ENCODE peak calls at places on chromosomes 16 and 17, in nine cellular contexts. H is HTR-8/SVneo, T is HEK293T, U is naive B cell, E is K562, O is NCI-H524, C is GM04504, X is HCEC 1CT, G is T-cell. F is an unnamed sample.

GRCh38 chr17:78462148-78462547 is 83.7 kb downstream of the PGS1 start:
- DNase-seq in E (no peak), O (no peak), U (no peak), T (no peak), X (no peak), C (no peak), H (no peak), G (no peak), F (no peak)

GRCh38 chr17:40103742-40104095 is 3.3 kb upstream of the NR1D1 start:
- DNase-seq in U (no peak), C (no peak), H (no peak), G (no peak), E (no peak), T (no peak), X (no peak), O (no peak), F (no peak)

GRCh38 chr17:35731932-35732805 is 730 bp downstream of the RASL10B start:
- DNase-seq in T (no peak), U (no peak), H (no peak), O (peak), E (no peak), G (no peak), C (no peak), X (no peak), F (no peak)

GRCh38 chr16:77387810-77388209 is 47.0 kb downstream of the ADAMTS18 start:
- DNase-seq in H (no peak), X (no peak), U (no peak), G (no peak), O (no peak), C (no peak), E (no peak), T (no peak), F (no peak)

GRCh38 chr17:5585814-5586558 is 1.7 kb upstream of the NLRP1 start:
- DNase-seq in U (no peak), O (no peak), T (peak), H (no peak), G (no peak), E (peak), X (no peak), C (no peak), F (peak)

GRCh38 chr17:68325961-68326360 is 34.7 kb downstream of the ARSG start:
- DNase-seq in T (no peak), X (no peak), U (no peak), G (no peak), H (no peak), O (no peak), C (no peak), E (no peak), F (no peak)

GRCh38 chr17:44820631-44821196 is 9.4 kb downstream of the GJC1 start:
- DNase-seq in X (peak), U (no peak), T (peak), O (peak), G (no peak), E (no peak), C (peak), H (peak), F (peak)

GRCh38 chr17:828761-829160 is 46.6 kb downstream of the MRM3 start:
- DNase-seq in T (no peak), O (no peak), C (peak), G (no peak), U (no peak), E (no peak), H (no peak), X (no peak), F (no peak)

GRCh38 chr16:79218358-79218757 is 382.2 kb downstream of the MAF start:
- DNase-seq in H (no peak), O (no peak), E (no peak), X (no peak), T (no peak), U (no peak), G (no peak), C (no peak), F (no peak)

GRCh38 chr16:47644166-47644565 is 183.0 kb downstream of the PHKB start:
- DNase-seq in T (no peak), U (no peak), G (no peak), C (peak), O (no peak), E (no peak), H (no peak), X (peak), F (peak)

GRCh38 chr17:69733171-69734014 is 318.9 kb downstream of the MAP2K6 start:
- DNase-seq in H (peak), E (no peak), U (no peak), T (no peak), G (no peak), O (peak), C (no peak), X (peak), F (peak)

GRCh38 chr17:17077861-17078732 is 35.8 kb downstream of the MPRIP start:
- DNase-seq in C (no peak), O (no peak), H (no peak), G (no peak), E (no peak), T (no peak), U (no peak), X (no peak), F (no peak)

GRCh38 chr17:59561042-59561441 is 4.4 kb upstream of the DHX40 start:
- DNase-seq in E (no peak), C (no peak), H (no peak), X (peak), T (peak), G (no peak), O (peak), U (no peak), F (no peak)

GRCh38 chr16:85616608-85617311 is 3.6 kb downstream of the GSE1 start:
- DNase-seq in X (no peak), O (no peak), U (peak), H (no peak), C (no peak), T (no peak), G (no peak), E (no peak), F (no peak)

GRCh38 chr16:74862743-74863244 is 88.2 kb upstream of the FA2H start:
- DNase-seq in X (peak), U (peak), H (peak), E (peak), G (no peak), T (peak), C (no peak), O (peak), F (peak)

GRCh38 chr16:81415757-81416156 is 28.9 kb upstream of the CMIP start:
- DNase-seq in E (no peak), T (no peak), O (peak), G (no peak), U (no peak), X (no peak), C (no peak), H (no peak), F (no peak)

F was measured in RWPE1.